ENCODE peak calls at places on chromosomes 6 and 20, in seven cellular contexts. C is NCI-H774; A is NAMALWA; X is activated CD4-positive, alpha-beta T cell treated with anti-CD3 and anti-CD28 coated beads, Interleukin-2, amount 10 ng/mL, durations not matched to agents 7 days and 5 days; K is GOT3; J is GM23338; G is central memory CD4-positive, alpha-beta T cell. V is an unnamed sample.

GRCh38 chr20:18414140-18414539 is 52.7 kb downstream of the DZANK1 start:
- DNase-seq in C (no peak), A (no peak), X (no peak), K (no peak), J (no peak), G (no peak), V (no peak)

GRCh38 chr6:101083533-101084172 is 202.5 kb upstream of the ASCC3 start:
- DNase-seq in C (peak), A (no peak), X (no peak), K (no peak), J (peak), G (no peak), V (no peak)

GRCh38 chr6:164396071-164397047 is 913.0 kb downstream of the C6orf118 start:
- DNase-seq in C (peak), A (no peak), X (no peak), K (no peak), J (no peak), G (no peak), V (no peak)

GRCh38 chr6:170074435-170074834 is 216.4 kb downstream of the DLL1 start:
- DNase-seq in C (no peak), A (no peak), X (no peak), K (no peak), J (no peak), G (no peak), V (no peak)

GRCh38 chr6:83536034-83536646 is 23.8 kb downstream of the PRSS35 start:
- DNase-seq in C (no peak), A (peak), X (peak), K (no peak), J (peak), G (peak), V (peak)

GRCh38 chr6:9520417-9521151 is 894.3 kb downstream of the TFAP2A start:
- DNase-seq in C (no peak), A (no peak), X (no peak), K (no peak), J (no peak), G (no peak), V (no peak)

GRCh38 chr6:12479451-12479850 is 189.3 kb downstream of the EDN1 start:
- DNase-seq in C (no peak), A (no peak), X (no peak), K (no peak), J (no peak), G (no peak), V (no peak)

GRCh38 chr20:5657190-5657872 is 92.9 kb upstream of the SHLD1 start:
- DNase-seq in C (no peak), A (no peak), X (no peak), K (no peak), J (no peak), G (no peak), V (peak)

GRCh38 chr6:73323323-73323722 is 30.8 kb downstream of the DPPA5 start:
- DNase-seq in C (no peak), A (no peak), X (no peak), K (no peak), J (peak), G (no peak), V (no peak)

GRCh38 chr6:44049163-44049988 is 77.9 kb downstream of the MRPL14 start:
- DNase-seq in C (no peak), A (no peak), X (peak), K (no peak), J (no peak), G (no peak), V (no peak)

GRCh38 chr6:137799950-137800568 is 67.0 kb upstream of the TNFAIP3 start:
- DNase-seq in C (peak), A (peak), X (peak), K (no peak), J (peak), G (peak), V (peak)

GRCh38 chr6:148611213-148611612 is 135.6 kb upstream of the UST start:
- DNase-seq in C (no peak), A (no peak), X (no peak), K (no peak), J (no peak), G (no peak), V (no peak)

GRCh38 chr6:156437084-156437879 is 339.9 kb upstream of the ARID1B start:
- DNase-seq in C (peak), A (no peak), X (no peak), K (no peak), J (no peak), G (no peak), V (no peak)

GRCh38 chr20:37574199-37574890 is 46.7 kb upstream of the BLCAP start:
- DNase-seq in C (no peak), A (no peak), X (no peak), K (no peak), J (no peak), G (no peak), V (no peak)

GRCh38 chr6:143860111-143860510 is 4.2 kb upstream of the ZC2HC1B start:
- DNase-seq in C (no peak), A (no peak), X (no peak), K (no peak), J (no peak), G (no peak), V (no peak)